ENCODE peak calls at places on chromosomes 11 and 22, in eight cellular contexts. N is mammary epithelial cell, E is NB4, O is fibroblast of villous mesenchyme, J is mucosa of descending colon, T is BE2C, V is endothelial cell, B is neural crest cell. Y is an unnamed sample.

GRCh38 chr11:120229451-120230424 is 10.2 kb upstream of the POU2F3 start:
- DNase-seq in N (no peak), E (peak), O (peak), J (no peak), T (no peak), V (peak), B (no peak), Y (peak)

GRCh38 chr11:11669447-11669846 is 47.6 kb upstream of the GALNT18 start:
- DNase-seq in N (no peak), E (no peak), O (peak), J (no peak), T (no peak), V (no peak), B (no peak), Y (no peak)

GRCh38 chr11:117259417-117259816 is 26.9 kb downstream of the RNF214 start:
- DNase-seq in N (peak), E (no peak), O (peak), J (no peak), T (no peak), V (no peak), B (no peak), Y (no peak)

GRCh38 chr11:121106812-121107211 is 5.8 kb downstream of the TECTA start:
- DNase-seq in N (no peak), E (no peak), O (no peak), J (no peak), T (no peak), V (no peak), B (no peak), Y (no peak)

GRCh38 chr11:19253149-19253540 is 12.4 kb upstream of the E2F8 start:
- DNase-seq in N (no peak), E (no peak), O (peak), J (peak), T (no peak), V (no peak), B (no peak), Y (no peak)

GRCh38 chr11:77299528-77299993 is 1.9 kb downstream of the GDPD4 start:
- DNase-seq in N (peak), E (no peak), O (no peak), J (no peak), T (peak), V (no peak), B (no peak), Y (no peak)

GRCh38 chr11:69819541-69820070 is 390 bp upstream of the FGF3 start:
- DNase-seq in N (no peak), E (no peak), O (no peak), J (no peak), T (peak), V (no peak), B (no peak), Y (no peak)

GRCh38 chr22:49340406-49340805 is 487.3 kb downstream of the BRD1 start:
- DNase-seq in N (no peak), E (no peak), O (no peak), J (no peak), T (no peak), V (no peak), B (no peak), Y (no peak)

GRCh38 chr11:19614370-19614936 is 98.2 kb upstream of the NAV2 start:
- DNase-seq in N (no peak), E (no peak), O (no peak), J (no peak), T (no peak), V (no peak), B (no peak), Y (no peak)

GRCh38 chr11:76623171-76623883 is 47.2 kb downstream of the LRRC32 start:
- DNase-seq in N (peak), E (no peak), O (peak), J (no peak), T (no peak), V (no peak), B (no peak), Y (no peak)

GRCh38 chr11:134485316-134485715 is 73.3 kb upstream of the B3GAT1 start:
- DNase-seq in N (no peak), E (no peak), O (no peak), J (no peak), T (no peak), V (no peak), B (no peak), Y (no peak)

GRCh38 chr11:65014146-65014960 is at the start of gene ARL2:
- DNase-seq in N (peak), E (no peak), O (peak), J (peak), T (no peak), V (no peak), B (no peak), Y (peak)

GRCh38 chr11:120688166-120688565 is 176.6 kb downstream of the GRIK4 start:
- DNase-seq in N (no peak), E (peak), O (no peak), J (no peak), T (no peak), V (no peak), B (no peak), Y (no peak)

GRCh38 chr22:46338636-46339035 is 3.1 kb downstream of the TRMU start:
- DNase-seq in N (no peak), E (no peak), O (no peak), J (no peak), T (no peak), V (no peak), B (no peak), Y (no peak)

GRCh38 chr22:36325163-36326031 is 62.4 kb downstream of the MYH9 start:
- DNase-seq in N (peak), E (no peak), O (peak), J (peak), T (no peak), V (no peak), B (no peak), Y (no peak)

GRCh38 chr22:33438273-33438672 is 380.1 kb upstream of the SYN3 start:
- DNase-seq in N (peak), E (peak), O (peak), J (no peak), T (no peak), V (no peak), B (no peak), Y (no peak)

GRCh38 chr22:36465232-36466021 is 16.0 kb downstream of the TXN2 start:
- DNase-seq in N (peak), E (peak), O (peak), J (peak), T (no peak), V (no peak), B (no peak), Y (no peak)

GRCh38 chr11:65065898-65066297 is 7.5 kb upstream of the NAALADL1 start:
- DNase-seq in N (no peak), E (no peak), O (no peak), J (no peak), T (no peak), V (no peak), B (no peak), Y (no peak)

GRCh38 chr11:120702656-120703055 is 191.1 kb downstream of the GRIK4 start:
- DNase-seq in N (no peak), E (peak), O (no peak), J (no peak), T (no peak), V (no peak), B (no peak), Y (no peak)

GRCh38 chr11:12818333-12819015 is 144.3 kb downstream of the TEAD1 start:
- DNase-seq in N (peak), E (no peak), O (peak), J (no peak), T (no peak), V (no peak), B (no peak), Y (no peak)

GRCh38 chr22:45290410-45290936 is 5.7 kb downstream of the UPK3A start:
- DNase-seq in N (peak), E (no peak), O (peak), J (peak), T (peak), V (no peak), B (peak), Y (no peak)

GRCh38 chr11:26134481-26135355 is 197.2 kb upstream of the ANO3 start:
- DNase-seq in N (peak), E (peak), O (peak), J (no peak), T (peak), V (peak), B (peak), Y (no peak)

GRCh38 chr11:78168539-78169477 is 19.6 kb downstream of the KCTD21 start:
- DNase-seq in N (no peak), E (peak), O (peak), J (peak), T (peak), V (peak), B (no peak), Y (no peak)

GRCh38 chr11:111012497-111012896 is 233.0 kb upstream of the POU2AF2 start:
- DNase-seq in N (peak), E (no peak), O (no peak), J (no peak), T (no peak), V (no peak), B (no peak), Y (no peak)

GRCh38 chr11:30619767-30620166 is 33.6 kb upstream of the MPPED2 start:
- DNase-seq in N (no peak), E (no peak), O (no peak), J (no peak), T (no peak), V (no peak), B (no peak), Y (no peak)

GRCh38 chr11:13602844-13603243 is 65.6 kb upstream of the FAR1 start:
- DNase-seq in N (no peak), E (no peak), O (no peak), J (no peak), T (no peak), V (no peak), B (no peak), Y (no peak)

GRCh38 chr22:18152519-18152918 is 2.5 kb downstream of the USP18 start:
- DNase-seq in N (no peak), E (no peak), O (no peak), J (no peak), T (no peak), V (no peak), B (no peak), Y (peak)

GRCh38 chr22:17065433-17065832 is 19.4 kb upstream of the IL17RA start:
- DNase-seq in N (no peak), E (peak), O (no peak), J (no peak), T (no peak), V (no peak), B (no peak), Y (no peak)

GRCh38 chr22:17064498-17065100 is 20.2 kb upstream of the IL17RA start:
- DNase-seq in N (no peak), E (no peak), O (no peak), J (no peak), T (no peak), V (no peak), B (no peak), Y (no peak)

GRCh38 chr22:17057959-17058814 is 26.6 kb upstream of the IL17RA start:
- DNase-seq in N (peak), E (peak), O (peak), J (peak), T (peak), V (peak), B (peak), Y (peak)

GRCh38 chr22:17060126-17060525 is 24.7 kb upstream of the IL17RA start:
- DNase-seq in N (no peak), E (no peak), O (no peak), J (no peak), T (no peak), V (no peak), B (no peak), Y (no peak)

GRCh38 chr22:17063372-17064106 is 21.3 kb upstream of the IL17RA start:
- DNase-seq in N (no peak), E (no peak), O (no peak), J (no peak), T (no peak), V (no peak), B (no peak), Y (no peak)
- TF ChIP-seq CTCF in N (no peak), E (no peak), O (no peak), J (no peak), T (no peak), V (no peak), B (no peak), Y (no peak)

GRCh38 chr22:17090550-17090949 is 5.8 kb downstream of the IL17RA start:
- DNase-seq in N (no peak), E (no peak), O (no peak), J (no peak), T (no peak), V (no peak), B (no peak), Y (no peak)
- TF ChIP-seq CTCF in N (no peak), E (no peak), O (no peak), J (no peak), T (no peak), V (no peak), B (no peak), Y (no peak)

DNA sequence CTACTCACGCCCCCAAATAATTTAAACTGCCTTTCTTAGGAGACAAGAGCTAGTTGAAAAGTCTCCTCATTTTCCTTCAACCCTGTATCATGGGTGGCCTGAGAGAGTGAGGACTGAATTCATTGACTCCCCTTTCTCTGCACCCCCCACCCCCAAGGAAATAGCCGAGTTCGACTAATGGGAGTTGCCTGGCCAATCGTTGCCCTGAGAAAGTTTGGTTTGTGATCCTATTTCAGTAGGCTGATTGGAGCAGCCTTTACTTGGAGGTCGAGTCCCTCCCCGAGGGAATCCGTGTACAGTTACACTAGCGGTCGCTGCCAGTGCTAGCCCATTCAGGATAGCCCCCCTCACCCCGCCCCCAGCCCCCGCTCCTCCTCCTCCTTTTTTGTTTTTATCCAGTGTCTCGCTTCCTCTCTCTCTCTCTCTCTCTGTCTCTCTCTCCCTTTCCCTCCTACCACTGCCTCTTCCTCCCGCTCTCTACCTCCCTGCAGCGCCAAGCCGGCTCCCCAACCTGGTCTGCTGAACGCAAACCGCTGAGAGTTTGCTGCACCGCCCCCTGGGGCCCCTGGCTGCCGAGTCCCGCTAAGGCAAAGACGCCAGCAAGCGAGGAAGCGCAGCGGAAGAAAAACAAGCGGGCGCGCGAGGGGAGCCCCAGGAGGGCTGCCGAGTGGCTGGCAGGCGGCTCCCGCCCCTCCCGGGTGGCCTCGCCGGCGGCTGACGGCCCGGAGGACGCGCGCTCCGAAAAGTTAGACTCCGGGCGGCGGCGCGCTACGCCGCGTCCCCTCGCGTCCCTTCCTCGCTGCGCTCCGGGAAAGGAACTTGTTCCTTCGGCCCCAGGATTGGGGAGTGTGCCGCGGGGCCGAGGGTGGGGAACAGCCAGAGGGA is at the start of gene GRAMD1B:
- DNase-seq in N (no peak), E (peak), O (peak), J (peak), T (peak), V (peak), B (peak), Y (peak)
- TF ChIP-seq CTCF in N (no peak), E (no peak), O (no peak), J (no peak), T (peak), V (no peak), B (peak), Y (no peak)

GRCh38 chr11:75350743-75351540 is 519 bp downstream of the ARRB1 start:
- DNase-seq in N (no peak), E (peak), O (peak), J (peak), T (peak), V (peak), B (no peak), Y (peak)
- TF ChIP-seq CTCF in N (no peak), E (peak), O (no peak), J (no peak), T (peak), V (no peak), B (peak), Y (peak)

GRCh38 chr11:103881518-103882070 is 154.8 kb upstream of the DDI1 start:
- DNase-seq in N (no peak), E (no peak), O (no peak), J (no peak), T (no peak), V (no peak), B (no peak), Y (no peak)

GRCh38 chr11:103875855-103876510 is 160.5 kb upstream of the DDI1 start:
- DNase-seq in N (no peak), E (no peak), O (no peak), J (no peak), T (no peak), V (no peak), B (no peak), Y (no peak)

GRCh38 chr11:103880968-103881367 is 155.5 kb upstream of the DDI1 start:
- DNase-seq in N (no peak), E (no peak), O (no peak), J (no peak), T (no peak), V (no peak), B (no peak), Y (no peak)

GRCh38 chr11:103878646-103879045 is 157.8 kb upstream of the DDI1 start:
- DNase-seq in N (no peak), E (peak), O (no peak), J (no peak), T (no peak), V (no peak), B (no peak), Y (no peak)

DNA sequence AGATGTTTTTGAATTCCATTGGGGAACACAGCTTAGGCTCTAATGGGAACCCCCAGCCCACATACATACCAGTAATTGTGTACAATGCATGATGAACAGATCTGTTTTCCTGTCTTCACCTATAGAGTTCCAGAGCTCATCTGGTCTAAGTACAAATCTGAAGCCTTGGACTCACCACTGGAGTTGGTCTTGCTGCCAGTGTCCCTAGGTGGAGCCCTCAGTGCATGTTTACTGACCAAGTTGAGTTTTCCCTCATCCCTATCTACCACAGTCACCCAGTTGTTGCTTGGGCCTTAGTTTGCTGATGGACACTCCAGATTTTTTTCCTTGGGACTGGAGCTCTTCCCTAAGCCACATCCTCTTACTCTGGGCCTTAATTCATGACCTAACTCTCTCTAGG is 159.2 kb upstream of the DDI1 start:
- DNase-seq in N (peak), E (no peak), O (peak), J (no peak), T (no peak), V (no peak), B (no peak), Y (no peak)
- TF ChIP-seq CTCF in N (no peak), E (no peak), O (peak), J (no peak), T (peak), V (no peak), B (no peak), Y (no peak)

Y was measured in activated CD8-positive, alpha-beta T cell treated with anti-CD3 and anti-CD28 coated beads for 36 hours.